ENCODE peak calls at places on chromosome 22, in six cellular contexts. Q is tibial artery, E is pancreas, A is cardiac muscle cell, J is suprapubic skin, C is HCT116. Z is an unnamed sample. For H3K36me3 and H3K9me3, the result is how much of the 10 kb centered on the place peaks cover.

GRCh38 chr22:41231369-41231768 is 9.4 kb downstream of the CHADL start:
- DNase-seq in J (no peak), Q (no peak), E (no peak), C (no peak), A (no peak), Z (no peak)

GRCh38 chr22:48734359-48734758 is 1093.3 kb downstream of the BRD1 start:
- DNase-seq in A (no peak), E (no peak), J (no peak), Q (no peak), C (no peak), Z (no peak)

GRCh38 chr22:49381595-49382450 is 445.9 kb downstream of the BRD1 start:
- DNase-seq in J (peak), C (no peak), A (no peak), E (no peak), Q (no peak), Z (no peak)

GRCh38 chr22:25806579-25806978 is 64.6 kb downstream of the MYO18B start:
- DNase-seq in E (no peak), A (no peak), C (no peak), Q (no peak), J (no peak), Z (no peak)

GRCh38 chr22:44957267-44957905 is 52.4 kb downstream of the PHF21B start:
- DNase-seq in C (no peak), J (no peak), E (no peak), Q (no peak), A (peak), Z (no peak)

GRCh38 chr22:41968601-41969000 is 642 bp upstream of the SEPTIN3 start:
- DNase-seq in E (no peak), C (no peak), A (no peak), J (no peak), Q (no peak), Z (peak)

GRCh38 chr22:49206281-49206680 is 621.4 kb downstream of the BRD1 start:
- DNase-seq in J (peak), Q (peak), C (no peak), A (no peak), E (no peak), Z (no peak)

GRCh38 chr22:25362215-25362882 is 142.9 kb downstream of the CRYBB2 start:
- DNase-seq in J (peak), C (peak), A (peak), Q (peak), E (peak), Z (peak)

GRCh38 chr22:35528967-35529366 is 11.7 kb upstream of the RASD2 start:
- DNase-seq in Q (no peak), C (no peak), J (no peak), A (no peak), E (no peak), Z (no peak)

GRCh38 chr22:37244922-37245722 is 1.1 kb upstream of the RAC2 start:
- DNase-seq in E (no peak), J (peak), A (no peak), Q (no peak), C (no peak), Z (peak)

GRCh38 chr22:37560682-37561208 is 465 bp downstream of the CDC42EP1 start:
- DNase-seq in E (peak), J (no peak), C (no peak), A (no peak), Q (no peak), Z (peak)

GRCh38 chr22:41775976-41776375 is 24.5 kb upstream of the CCDC134 start:
- DNase-seq in E (no peak), Q (no peak), A (no peak), J (no peak), C (no peak), Z (no peak)

GRCh38 chr22:36028646-36029405 is at the start of gene RBFOX2:
- DNase-seq in E (peak), A (peak), J (peak), Q (peak), C (peak), Z (peak)

GRCh38 chr22:36197065-36197440 is 4.6 kb downstream of the APOL4 start:
- DNase-seq in E (no peak), J (no peak), C (no peak), A (peak), Q (peak), Z (no peak)

GRCh38 chr22:30296324-30296723 is 7.0 kb upstream of the CASTOR1 start:
- DNase-seq in A (no peak), Q (no peak), J (no peak), E (no peak), C (no peak), Z (no peak)
- H3K36me3 ChIP-seq in A (under half), Q (half or more), J (half or more), E (under half), C (under half), Z (under half)

GRCh38 chr22:45969414-45969799 is 7.6 kb downstream of the WNT7B start:
- DNase-seq in A (peak), C (no peak), Q (no peak), E (no peak), J (no peak), Z (no peak)
- TF ChIP-seq CTCF in A (no peak), C (peak), Q (no peak), E (no peak), J (no peak), Z (no peak)

DNA sequence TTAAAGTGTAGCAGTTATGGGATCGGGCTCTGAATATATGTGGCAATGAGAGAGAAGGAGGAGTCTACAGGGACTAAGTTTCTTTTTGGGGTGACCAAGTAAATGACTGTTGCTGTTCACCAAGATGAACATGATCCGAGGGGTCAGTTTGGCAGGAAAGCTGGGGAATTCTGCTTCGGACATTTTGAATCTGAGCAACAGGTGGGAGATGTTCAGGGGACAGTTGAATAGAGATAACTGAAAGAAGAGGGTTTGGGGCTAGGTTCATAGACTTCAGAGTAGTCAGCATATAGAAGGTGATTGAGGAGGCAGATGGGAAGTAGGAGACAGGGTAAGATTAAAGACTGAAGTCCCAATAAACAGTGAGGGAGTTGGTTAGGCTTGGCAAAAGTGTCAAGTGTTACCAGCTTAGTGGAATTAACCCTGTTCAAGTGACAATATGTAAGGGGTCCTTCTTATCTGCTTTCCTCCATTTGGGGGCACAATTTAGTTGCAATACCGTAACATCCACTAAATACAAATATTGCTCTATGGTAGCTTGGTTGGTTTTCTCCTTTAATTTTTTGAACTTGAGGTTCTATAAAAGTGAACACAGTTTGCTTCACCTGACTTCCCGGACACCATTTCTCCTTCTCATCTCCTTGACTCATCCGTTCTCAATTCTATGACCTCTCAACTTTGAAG is 2.9 kb upstream of the ENTHD1 start:
- DNase-seq in C (no peak), Q (no peak), E (no peak), J (no peak), A (no peak), Z (no peak)
- H3K9me3 ChIP-seq in C (under half), Q (under half), E (under half), J (under half), A (under half), Z (under half)

GRCh38 chr22:46922037-46922436 is 159.6 kb downstream of the TBC1D22A start:
- DNase-seq in A (no peak), J (no peak), E (no peak), C (no peak), Q (no peak), Z (no peak)
- H3K36me3 ChIP-seq in A (under half), J (under half), E (under half), C (under half), Q (under half), Z (under half)

DNA sequence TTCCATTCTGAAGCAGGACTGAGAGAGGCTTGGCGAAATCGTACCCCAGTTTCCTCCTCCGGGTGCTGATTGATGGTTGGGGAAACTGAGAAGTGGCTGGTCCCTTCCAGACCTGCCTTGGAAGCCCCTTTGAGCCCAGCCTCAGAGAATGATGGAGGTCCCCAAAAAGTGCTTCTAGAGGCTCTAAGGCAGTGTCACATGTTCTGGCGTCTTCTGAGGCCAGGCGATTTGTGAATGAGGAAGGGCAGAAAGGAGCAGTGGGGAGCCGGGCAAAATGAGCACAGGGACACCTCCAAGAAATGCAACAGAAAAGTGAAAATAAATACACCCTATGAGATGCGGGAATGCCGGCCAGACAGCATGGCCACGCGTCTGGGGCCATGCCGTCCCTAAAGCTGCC is 1.0 kb upstream of the LIF start:
- DNase-seq in A (no peak), E (no peak), J (no peak), Q (no peak), C (no peak), Z (no peak)
- TF ChIP-seq CTCF in A (no peak), E (no peak), J (no peak), Q (no peak), C (no peak), Z (no peak)

DNA sequence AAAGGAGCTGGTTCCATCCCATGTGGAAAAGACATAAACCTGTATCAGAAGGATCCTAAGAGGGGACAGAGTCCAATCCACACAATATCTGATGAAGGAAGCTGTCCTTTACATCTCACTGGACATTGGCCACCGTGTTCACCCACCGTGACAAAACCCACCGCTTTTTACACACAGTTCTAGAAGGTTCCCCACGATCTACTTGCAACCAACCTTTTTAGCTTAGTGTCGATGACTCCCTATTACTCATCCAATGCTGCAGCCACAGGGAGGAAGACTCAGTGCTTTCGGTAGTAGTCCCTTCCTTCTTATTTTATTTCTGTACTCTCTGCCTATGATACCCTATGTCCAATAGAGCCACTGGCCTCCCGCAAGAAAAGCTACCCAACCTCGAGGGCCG is 65.4 kb downstream of the MAPK1 start:
- DNase-seq in E (no peak), J (no peak), A (no peak), Q (no peak), C (no peak), Z (no peak)
- H3K9me3 ChIP-seq in E (under half), J (under half), A (under half), Q (under half), C (under half), Z (under half)

GRCh38 chr22:24096401-24097115 is 84.7 kb upstream of the SUSD2 start:
- DNase-seq in C (no peak), E (no peak), A (no peak), J (peak), Q (peak), Z (no peak)

GRCh38 chr22:24094966-24095365 is 83.9 kb downstream of the CABIN1 start:
- DNase-seq in E (no peak), C (no peak), A (no peak), J (peak), Q (peak), Z (no peak)

GRCh38 chr22:24095816-24096215 is 84.7 kb downstream of the CABIN1 start:
- DNase-seq in A (no peak), C (no peak), Q (peak), J (peak), E (no peak), Z (no peak)

GRCh38 chr22:24099661-24100060 is 81.6 kb upstream of the SUSD2 start:
- DNase-seq in J (peak), C (no peak), E (no peak), A (no peak), Q (peak), Z (no peak)

GRCh38 chr22:24097961-24098391 is 83.3 kb upstream of the SUSD2 start:
- DNase-seq in J (peak), A (no peak), E (no peak), C (no peak), Q (peak), Z (no peak)
- H3K36me3 ChIP-seq in J (half or more), A (under half), E (under half), C (under half), Q (half or more), Z (under half)

DNA sequence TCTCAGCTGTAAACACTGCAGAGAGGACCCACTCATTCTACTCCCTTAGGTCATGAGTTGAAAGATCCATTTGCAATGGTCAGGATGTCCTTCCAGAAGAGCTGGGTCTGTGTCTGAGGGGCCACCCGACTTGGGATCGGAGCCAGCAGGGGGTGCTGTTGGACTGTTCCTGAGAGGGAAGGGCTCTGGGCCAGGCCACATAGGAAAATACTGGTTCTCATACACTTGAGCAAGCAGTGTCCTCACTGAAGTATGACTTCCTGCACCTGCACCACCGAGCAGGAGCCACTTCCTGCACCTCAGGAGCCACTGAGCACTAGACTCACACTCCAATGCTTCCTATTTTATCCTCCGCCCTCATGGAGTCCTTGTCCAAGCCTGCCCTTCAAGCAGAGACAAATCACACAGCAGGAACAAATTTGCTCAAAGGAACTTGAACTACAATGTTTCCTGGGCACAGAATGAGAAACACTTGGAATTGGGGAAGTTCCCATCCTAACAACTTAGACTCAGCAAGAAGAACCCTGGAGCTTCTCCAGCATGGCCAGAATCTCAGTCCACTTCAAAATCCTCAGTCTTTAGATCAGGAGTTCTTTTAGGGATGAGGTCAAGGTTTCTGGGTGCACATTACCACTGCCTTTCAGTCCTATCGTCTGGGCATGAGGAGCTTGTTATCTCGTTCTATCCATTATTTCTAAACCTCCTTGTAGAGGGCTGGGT is 36.6 kb upstream of the VPREB1 start:
- DNase-seq in Q (peak), E (peak), A (peak), J (no peak), C (peak), Z (peak)
- TF ChIP-seq CTCF in Q (peak), E (no peak), A (peak), J (no peak), C (peak), Z (no peak)

DNA sequence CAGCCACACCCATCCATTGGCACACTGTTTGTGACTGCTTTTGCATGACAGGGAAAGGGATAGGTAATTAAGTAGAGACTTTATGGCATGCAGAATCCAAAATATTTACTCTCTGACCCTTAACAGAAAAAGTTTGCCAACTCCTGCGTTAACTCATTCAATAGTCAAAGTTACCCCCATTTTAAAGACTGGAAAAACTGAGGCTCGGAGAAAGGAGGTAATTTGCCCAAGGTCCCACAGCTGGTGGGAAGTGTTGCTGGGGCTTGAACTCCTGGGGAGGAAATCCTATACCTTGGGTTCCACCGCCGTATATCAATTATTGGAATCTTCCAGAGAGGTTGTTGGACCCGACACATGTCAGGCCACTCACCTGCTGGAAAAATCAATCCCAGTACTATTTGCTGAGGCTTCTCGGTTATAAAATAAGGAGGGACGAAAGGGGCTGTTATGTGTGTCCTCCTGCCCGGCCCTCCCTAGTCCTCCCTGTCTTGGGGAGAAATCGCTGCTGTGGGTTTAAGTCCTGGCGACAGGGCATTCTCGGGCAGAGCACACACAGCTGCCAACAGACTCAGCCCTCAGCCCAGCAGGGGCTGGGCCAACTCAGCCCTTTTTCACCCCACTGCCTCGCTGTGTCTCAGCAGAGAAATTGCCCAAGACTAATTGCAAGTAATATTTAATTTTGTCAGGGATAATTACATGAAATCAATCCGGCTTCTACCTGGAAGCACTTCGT is 29.8 kb downstream of the MN1 start:
- DNase-seq in E (no peak), C (no peak), Q (no peak), J (no peak), A (no peak), Z (no peak)
- H3K9me3 ChIP-seq in E (under half), C (under half), Q (under half), J (under half), A (under half), Z (under half)

Z was measured in mucosa of descending colon.